ENCODE peak calls at places on chromosomes 5 and 9, in seven cellular contexts. One of them, this sample, is unnamed.

GRCh38 chr5:159764283-159764927 is 151.9 kb upstream of the ADRA1B start:
- DNase-seq in IMR-90: peak
- DNase-seq in H1: no peak
- DNase-seq in H9: no peak
- DNase-seq in mesendoderm: peak
- DNase-seq in neuronal stem cell: no peak
- DNase-seq in trophoblast cell: peak
- DNase-seq in this sample: peak

GRCh38 chr5:164188733-164189148 is 683.3 kb downstream of the MAT2B start:
- DNase-seq in IMR-90: no peak
- DNase-seq in H1: no peak
- DNase-seq in H9: no peak
- DNase-seq in mesendoderm: peak
- DNase-seq in neuronal stem cell: peak
- DNase-seq in trophoblast cell: no peak
- DNase-seq in this sample: no peak

GRCh38 chr5:175654807-175655206 is 3.1 kb upstream of the HRH2 start:
- DNase-seq in IMR-90: no peak
- DNase-seq in H1: no peak
- DNase-seq in H9: no peak
- DNase-seq in mesendoderm: no peak
- DNase-seq in neuronal stem cell: no peak
- DNase-seq in trophoblast cell: no peak
- DNase-seq in this sample: no peak

GRCh38 chr9:69307446-69308216 is 17.4 kb upstream of the ENTREP1 start:
- DNase-seq in IMR-90: peak
- DNase-seq in H1: peak
- DNase-seq in H9: peak
- DNase-seq in mesendoderm: peak
- DNase-seq in neuronal stem cell: peak
- DNase-seq in trophoblast cell: peak
- DNase-seq in this sample: peak

GRCh38 chr5:53381-54174 is 38.4 kb upstream of the PLEKHG4B start:
- DNase-seq in IMR-90: peak
- DNase-seq in H1: peak
- DNase-seq in H9: peak
- DNase-seq in mesendoderm: peak
- DNase-seq in neuronal stem cell: peak
- DNase-seq in trophoblast cell: peak
- DNase-seq in this sample: peak

GRCh38 chr5:27963050-27963783 is 924.8 kb upstream of the CDH9 start:
- DNase-seq in IMR-90: no peak
- DNase-seq in H1: no peak
- DNase-seq in H9: no peak
- DNase-seq in mesendoderm: no peak
- DNase-seq in neuronal stem cell: no peak
- DNase-seq in trophoblast cell: no peak
- DNase-seq in this sample: no peak

GRCh38 chr5:76944638-76945037 is 8.2 kb upstream of the CRHBP start:
- DNase-seq in IMR-90: peak
- DNase-seq in H1: no peak
- DNase-seq in H9: no peak
- DNase-seq in mesendoderm: no peak
- DNase-seq in neuronal stem cell: no peak
- DNase-seq in trophoblast cell: no peak
- DNase-seq in this sample: no peak

GRCh38 chr5:31664566-31664965 is 25.6 kb downstream of the PDZD2 start:
- DNase-seq in IMR-90: peak
- DNase-seq in H1: peak
- DNase-seq in H9: peak
- DNase-seq in mesendoderm: peak
- DNase-seq in neuronal stem cell: no peak
- DNase-seq in trophoblast cell: peak
- DNase-seq in this sample: peak

GRCh38 chr5:169548315-169548714 is 35.3 kb upstream of the SPDL1 start:
- DNase-seq in IMR-90: peak
- DNase-seq in H1: no peak
- DNase-seq in H9: no peak
- DNase-seq in mesendoderm: peak
- DNase-seq in neuronal stem cell: no peak
- DNase-seq in trophoblast cell: peak
- DNase-seq in this sample: peak

GRCh38 chr5:74685979-74686631 is 1.1 kb downstream of the HEXB start:
- DNase-seq in IMR-90: peak
- DNase-seq in H1: no peak
- DNase-seq in H9: no peak
- DNase-seq in mesendoderm: peak
- DNase-seq in neuronal stem cell: no peak
- DNase-seq in trophoblast cell: peak
- DNase-seq in this sample: peak

GRCh38 chr5:169538935-169539334 is 44.6 kb upstream of the SPDL1 start:
- DNase-seq in IMR-90: no peak
- DNase-seq in H1: no peak
- DNase-seq in H9: no peak
- DNase-seq in mesendoderm: no peak
- DNase-seq in neuronal stem cell: no peak
- DNase-seq in trophoblast cell: no peak
- DNase-seq in this sample: no peak

GRCh38 chr5:143066556-143067281 is 296.5 kb downstream of the ARHGAP26 start:
- DNase-seq in IMR-90: no peak
- DNase-seq in H1: no peak
- DNase-seq in H9: no peak
- DNase-seq in mesendoderm: no peak
- DNase-seq in neuronal stem cell: no peak
- DNase-seq in trophoblast cell: no peak
- DNase-seq in this sample: no peak

GRCh38 chr9:87588339-87588738 is 90.7 kb downstream of the DAPK1 start:
- DNase-seq in IMR-90: no peak
- DNase-seq in H1: no peak
- DNase-seq in H9: no peak
- DNase-seq in mesendoderm: no peak
- DNase-seq in neuronal stem cell: no peak
- DNase-seq in trophoblast cell: no peak
- DNase-seq in this sample: no peak

GRCh38 chr9:98978231-98978681 is 34.5 kb downstream of the COL15A1 start:
- DNase-seq in IMR-90: no peak
- DNase-seq in H1: no peak
- DNase-seq in H9: no peak
- DNase-seq in mesendoderm: no peak
- DNase-seq in neuronal stem cell: peak
- DNase-seq in trophoblast cell: no peak
- DNase-seq in this sample: peak

GRCh38 chr5:150734579-150735384 is 24.0 kb downstream of the DCTN4 start:
- DNase-seq in IMR-90: no peak
- DNase-seq in H1: peak
- DNase-seq in H9: no peak
- DNase-seq in mesendoderm: peak
- DNase-seq in neuronal stem cell: no peak
- DNase-seq in trophoblast cell: peak
- DNase-seq in this sample: no peak

GRCh38 chr5:61333351-61334223 is 1.5 kb downstream of the ZSWIM6 start:
- DNase-seq in IMR-90: no peak
- DNase-seq in H1: peak
- DNase-seq in H9: no peak
- DNase-seq in mesendoderm: peak
- DNase-seq in neuronal stem cell: peak
- DNase-seq in trophoblast cell: peak
- DNase-seq in this sample: peak

GRCh38 chr9:21402387-21403247 is 6.3 kb upstream of the IFNA8 start:
- DNase-seq in IMR-90: no peak
- DNase-seq in H1: peak
- DNase-seq in H9: peak
- DNase-seq in mesendoderm: peak
- DNase-seq in neuronal stem cell: peak
- DNase-seq in trophoblast cell: peak
- DNase-seq in this sample: no peak

GRCh38 chr5:7261049-7261448 is 134.9 kb upstream of the ADCY2 start:
- DNase-seq in IMR-90: no peak
- DNase-seq in H1: no peak
- DNase-seq in H9: peak
- DNase-seq in mesendoderm: peak
- DNase-seq in neuronal stem cell: peak
- DNase-seq in trophoblast cell: peak
- DNase-seq in this sample: peak

GRCh38 chr5:33781286-33781685 is 110.5 kb downstream of the ADAMTS12 start:
- DNase-seq in IMR-90: peak
- DNase-seq in H1: no peak
- DNase-seq in H9: no peak
- DNase-seq in mesendoderm: peak
- DNase-seq in neuronal stem cell: peak
- DNase-seq in trophoblast cell: peak
- DNase-seq in this sample: peak

GRCh38 chr5:172530835-172531703 is 76.7 kb upstream of the SH3PXD2B start:
- DNase-seq in IMR-90: no peak
- DNase-seq in H1: peak
- DNase-seq in H9: peak
- DNase-seq in mesendoderm: no peak
- DNase-seq in neuronal stem cell: no peak
- DNase-seq in trophoblast cell: no peak
- DNase-seq in this sample: no peak

DNA sequence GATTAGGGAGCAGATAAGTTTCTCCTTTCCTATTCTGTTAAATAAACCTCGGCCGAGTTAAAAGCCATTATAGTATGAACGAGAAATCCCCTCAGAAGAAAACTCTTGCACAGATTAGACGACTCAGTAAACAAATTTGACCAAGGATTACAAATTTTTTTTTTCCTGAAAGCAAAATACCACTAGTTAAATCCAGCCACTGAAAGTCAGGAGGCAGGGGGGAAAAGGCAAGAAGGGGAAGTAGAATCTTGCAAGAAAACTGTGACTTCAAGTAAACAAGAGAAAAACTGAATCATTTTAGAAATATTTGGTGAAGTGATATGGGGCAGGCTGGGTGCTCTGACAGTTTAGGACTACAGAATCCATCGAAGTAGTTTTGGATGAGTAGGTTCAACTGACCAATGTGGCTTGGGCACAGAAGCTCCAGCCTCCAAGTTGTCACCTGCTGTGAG is 251.0 kb downstream of the DENND1A start:
- DNase-seq in IMR-90: peak
- DNase-seq in H1: no peak
- DNase-seq in H9: no peak
- DNase-seq in mesendoderm: no peak
- DNase-seq in neuronal stem cell: no peak
- DNase-seq in trophoblast cell: no peak
- DNase-seq in this sample: peak
- H3K27ac ChIP-seq in IMR-90: no peak
- H3K27ac ChIP-seq in H1: no peak
- H3K27ac ChIP-seq in H9: no peak
- H3K27ac ChIP-seq in mesendoderm: no peak
- H3K27ac ChIP-seq in neuronal stem cell: no peak
- H3K27ac ChIP-seq in trophoblast cell: no peak
- H3K27ac ChIP-seq in this sample: no peak

DNA sequence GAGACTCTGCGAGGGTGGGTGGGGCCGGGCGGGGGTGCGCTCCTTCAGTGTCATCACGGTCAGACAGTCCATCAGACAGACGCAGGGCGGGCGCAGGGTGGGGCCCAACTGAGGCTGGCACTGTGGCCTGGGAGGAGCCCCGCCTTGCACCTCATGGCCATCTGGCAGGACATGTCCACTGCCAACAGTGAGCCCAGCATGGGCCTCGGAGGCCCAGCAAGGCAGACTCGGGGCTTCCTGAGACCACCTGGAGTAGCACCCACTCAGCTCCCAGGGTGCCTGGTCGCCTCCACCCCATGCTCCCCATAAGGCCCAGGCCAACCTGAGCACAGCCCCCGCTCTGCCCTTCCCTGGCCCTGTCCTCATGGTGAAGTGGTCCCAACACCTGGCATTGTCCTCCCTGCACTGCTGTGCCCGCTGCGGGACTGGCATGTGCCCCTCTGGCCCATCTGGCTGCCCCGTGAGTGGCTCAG is 8.5 kb upstream of the GPSM1 start:
- DNase-seq in IMR-90: no peak
- DNase-seq in H1: no peak
- DNase-seq in H9: no peak
- DNase-seq in mesendoderm: no peak
- DNase-seq in neuronal stem cell: no peak
- DNase-seq in trophoblast cell: no peak
- DNase-seq in this sample: no peak
- H2AK5ac ChIP-seq in IMR-90: no peak
- H2AK5ac ChIP-seq in H1: no peak
- H2AK5ac ChIP-seq in H9: no peak
- H2AK5ac ChIP-seq in mesendoderm: no peak
- H2AK5ac ChIP-seq in neuronal stem cell: peak
- H2AK5ac ChIP-seq in trophoblast cell: no peak
- H2AK5ac ChIP-seq in this sample: no peak

GRCh38 chr9:97575673-97576048 is 57.5 kb downstream of the TSTD2 start:
- DNase-seq in IMR-90: no peak
- DNase-seq in H1: peak
- DNase-seq in H9: no peak
- DNase-seq in mesendoderm: no peak
- DNase-seq in neuronal stem cell: no peak
- DNase-seq in trophoblast cell: no peak
- DNase-seq in this sample: no peak
- H3K27ac ChIP-seq in IMR-90: no peak
- H3K27ac ChIP-seq in H1: no peak
- H3K27ac ChIP-seq in H9: no peak
- H3K27ac ChIP-seq in mesendoderm: no peak
- H3K27ac ChIP-seq in neuronal stem cell: no peak
- H3K27ac ChIP-seq in trophoblast cell: no peak
- H3K27ac ChIP-seq in this sample: no peak

GRCh38 chr5:3024976-3025375 is 273.5 kb upstream of the IRX2 start:
- DNase-seq in IMR-90: no peak
- DNase-seq in H1: peak
- DNase-seq in H9: no peak
- DNase-seq in mesendoderm: no peak
- DNase-seq in neuronal stem cell: no peak
- DNase-seq in trophoblast cell: no peak
- DNase-seq in this sample: no peak

GRCh38 chr5:3024541-3024940 is 273.1 kb upstream of the IRX2 start:
- DNase-seq in IMR-90: no peak
- DNase-seq in H1: no peak
- DNase-seq in H9: no peak
- DNase-seq in mesendoderm: no peak
- DNase-seq in neuronal stem cell: no peak
- DNase-seq in trophoblast cell: no peak
- DNase-seq in this sample: no peak

GRCh38 chr5:3025392-3025791 is 273.9 kb upstream of the IRX2 start:
- DNase-seq in IMR-90: no peak
- DNase-seq in H1: no peak
- DNase-seq in H9: no peak
- DNase-seq in mesendoderm: no peak
- DNase-seq in neuronal stem cell: no peak
- DNase-seq in trophoblast cell: no peak
- DNase-seq in this sample: no peak

GRCh38 chr5:3023678-3024077 is 272.2 kb upstream of the IRX2 start:
- DNase-seq in IMR-90: no peak
- DNase-seq in H1: peak
- DNase-seq in H9: no peak
- DNase-seq in mesendoderm: no peak
- DNase-seq in neuronal stem cell: no peak
- DNase-seq in trophoblast cell: no peak
- DNase-seq in this sample: no peak

DNA sequence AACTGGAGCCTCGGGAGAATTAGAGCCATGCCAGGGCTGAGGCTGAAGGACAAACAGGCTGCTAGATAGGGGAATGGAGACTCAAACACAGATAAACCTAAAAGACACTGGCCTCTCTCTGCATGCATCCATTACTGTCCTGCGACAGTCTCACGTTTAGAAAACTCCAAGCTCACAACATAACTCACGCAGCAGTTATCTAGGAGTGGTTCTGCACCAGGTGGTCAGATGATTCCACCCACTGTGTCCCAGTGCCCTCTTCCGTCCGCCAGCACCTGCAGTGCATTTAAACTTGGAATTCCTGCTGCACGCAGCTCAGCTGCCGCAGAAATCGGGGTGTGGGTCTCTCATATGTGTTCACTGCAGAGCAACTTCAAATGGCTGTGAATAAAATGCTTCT is 272.6 kb upstream of the IRX2 start:
- DNase-seq in IMR-90: no peak
- DNase-seq in H1: peak
- DNase-seq in H9: no peak
- DNase-seq in mesendoderm: no peak
- DNase-seq in neuronal stem cell: no peak
- DNase-seq in trophoblast cell: no peak
- DNase-seq in this sample: no peak
- H2AK5ac ChIP-seq in IMR-90: no peak
- H2AK5ac ChIP-seq in H1: no peak
- H2AK5ac ChIP-seq in H9: no peak
- H2AK5ac ChIP-seq in mesendoderm: no peak
- H2AK5ac ChIP-seq in neuronal stem cell: no peak
- H2AK5ac ChIP-seq in trophoblast cell: no peak
- H2AK5ac ChIP-seq in this sample: no peak